ENCODE peak calls at places on chromosomes 12 and 14, in five cellular contexts. U, X, Y, F and G are unnamed samples.

GRCh38 chr12:56193025-56193578 is 3.8 kb upstream of the SMARCC2 start:
- DNase-seq in U (peak), X (peak), Y (peak), F (peak), G (peak)

GRCh38 chr12:67593041-67593870 is 55.3 kb upstream of the DYRK2 start:
- DNase-seq in U (no peak), X (no peak), Y (no peak), F (no peak), G (no peak)

GRCh38 chr14:51507556-51508511 is 143.9 kb upstream of the FRMD6 start:
- DNase-seq in U (peak), X (no peak), Y (no peak), F (no peak), G (no peak)

GRCh38 chr14:106556665-106557289 is 1030.4 kb downstream of the TMEM121 start:
- DNase-seq in U (peak), X (peak), Y (peak), F (no peak), G (peak)

GRCh38 chr12:66240106-66240820 is 51.2 kb downstream of the IRAK3 start:
- DNase-seq in U (no peak), X (no peak), Y (no peak), F (no peak), G (peak)

GRCh38 chr14:44812672-44813071 is 149.1 kb downstream of the KLHL28 start:
- DNase-seq in U (no peak), X (no peak), Y (no peak), F (no peak), G (no peak)

GRCh38 chr12:28242129-28242887 is 52.1 kb downstream of the CCDC91 start:
- DNase-seq in U (no peak), X (peak), Y (no peak), F (no peak), G (no peak)

GRCh38 chr14:86086962-86087361 is 557.0 kb downstream of the FLRT2 start:
- DNase-seq in U (no peak), X (no peak), Y (no peak), F (no peak), G (no peak)

GRCh38 chr14:54364555-54365415 is 32.0 kb upstream of the CDKN3 start:
- DNase-seq in U (no peak), X (no peak), Y (peak), F (no peak), G (no peak)

GRCh38 chr12:7141351-7142005 is 11.3 kb downstream of the CLSTN3 start:
- DNase-seq in U (no peak), X (no peak), Y (no peak), F (no peak), G (no peak)

GRCh38 chr12:72094490-72094889 is 155.8 kb downstream of the TPH2 start:
- DNase-seq in U (no peak), X (no peak), Y (no peak), F (no peak), G (no peak)

GRCh38 chr14:52248057-52248456 is 19.4 kb upstream of the PTGDR start:
- DNase-seq in U (no peak), X (no peak), Y (no peak), F (no peak), G (no peak)

GRCh38 chr14:48430805-48431204 is 755.4 kb upstream of the MDGA2 start:
- DNase-seq in U (no peak), X (no peak), Y (no peak), F (no peak), G (no peak)

GRCh38 chr14:95547626-95548327 is 12.9 kb downstream of the GLRX5 start:
- DNase-seq in U (no peak), X (no peak), Y (peak), F (no peak), G (no peak)

GRCh38 chr14:69154779-69155178 is 1.9 kb upstream of the DCAF5 start:
- DNase-seq in U (no peak), X (no peak), Y (peak), F (no peak), G (no peak)

GRCh38 chr14:42420071-42420470 is 813.4 kb downstream of the LRFN5 start:
- DNase-seq in U (no peak), X (no peak), Y (no peak), F (no peak), G (no peak)

GRCh38 chr12:117208206-117208605 is 17.9 kb upstream of the FBXO21 start:
- DNase-seq in U (no peak), X (no peak), Y (no peak), F (no peak), G (no peak)

GRCh38 chr14:105180598-105181528 is at the start of gene NUDT14:
- DNase-seq in U (peak), X (peak), Y (no peak), F (no peak), G (no peak)

GRCh38 chr12:26701604-26702215 is 131.3 kb downstream of the ITPR2 start:
- DNase-seq in U (peak), X (peak), Y (peak), F (no peak), G (no peak)

GRCh38 chr12:26319511-26319910 is 124.1 kb downstream of the SSPN start:
- DNase-seq in U (no peak), X (no peak), Y (peak), F (no peak), G (no peak)

GRCh38 chr12:110548678-110549077 is 34.4 kb downstream of the PPTC7 start:
- DNase-seq in U (no peak), X (no peak), Y (no peak), F (no peak), G (no peak)

GRCh38 chr14:65258391-65258790 is 154.1 kb upstream of the FUT8 start:
- DNase-seq in U (no peak), X (no peak), Y (peak), F (no peak), G (no peak)

GRCh38 chr14:68089146-68089715 is 269.7 kb downstream of the RAD51B start:
- DNase-seq in U (no peak), X (no peak), Y (no peak), F (no peak), G (no peak)

GRCh38 chr12:25985296-25985992 is 27.0 kb downstream of the RASSF8 start:
- DNase-seq in U (no peak), X (no peak), Y (no peak), F (no peak), G (no peak)

GRCh38 chr14:105334383-105335230 is 20.1 kb downstream of the PACS2 start:
- DNase-seq in U (no peak), X (no peak), Y (no peak), F (no peak), G (no peak)

GRCh38 chr14:61491224-61491623 is 169.8 kb downstream of the PRKCH start:
- DNase-seq in U (no peak), X (no peak), Y (peak), F (no peak), G (no peak)

GRCh38 chr12:65229441-65229840 is 49.0 kb upstream of the MSRB3 start:
- DNase-seq in U (no peak), X (no peak), Y (no peak), F (no peak), G (no peak)

GRCh38 chr14:35900741-35901140 is 74.6 kb downstream of the BRMS1L start:
- DNase-seq in U (no peak), X (no peak), Y (no peak), F (no peak), G (no peak)

GRCh38 chr12:120677765-120678473 is 9.0 kb upstream of the MLEC start:
- DNase-seq in U (no peak), X (no peak), Y (no peak), F (peak), G (peak)

GRCh38 chr14:55220230-55220629 is 28.8 kb upstream of the DLGAP5 start:
- DNase-seq in U (no peak), X (no peak), Y (no peak), F (no peak), G (no peak)

GRCh38 chr14:102140027-102140749 is 491 bp downstream of the WDR20 start:
- DNase-seq in U (peak), X (peak), Y (peak), F (no peak), G (peak)

DNA sequence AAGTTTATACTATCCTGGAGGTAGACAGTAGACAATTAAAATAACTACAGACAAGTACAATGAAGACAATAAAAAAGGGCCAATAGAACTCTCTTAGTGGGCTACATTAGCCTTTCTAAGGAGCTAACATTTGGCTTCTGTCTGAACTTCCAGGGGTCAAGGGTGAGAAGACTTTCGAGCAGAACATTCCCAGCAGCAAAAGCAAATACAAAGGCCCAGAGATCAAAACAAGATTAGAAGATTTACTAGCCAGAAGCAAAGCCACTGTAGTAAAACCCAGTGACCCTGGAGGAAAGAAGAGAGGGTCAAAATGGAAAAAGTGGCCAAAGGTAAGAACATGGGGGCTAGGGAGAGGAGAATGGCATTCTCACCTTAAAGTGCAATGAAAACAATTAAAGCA is 63.2 kb downstream of the ATP2B1 start:
- DNase-seq in U (no peak), X (no peak), Y (peak), F (no peak), G (no peak)
- TF ChIP-seq GABPA in U (no peak), X (no peak), Y (no peak), F (no peak), G (no peak)

GRCh38 chr12:48880647-48881046 is 15.0 kb upstream of the RND1 start:
- DNase-seq in U (no peak), X (no peak), Y (no peak), F (no peak), G (no peak)

GRCh38 chr12:48881652-48882324 is 16.1 kb upstream of the RND1 start:
- DNase-seq in U (no peak), X (no peak), Y (no peak), F (no peak), G (no peak)

GRCh38 chr12:48883305-48884171 is 17.9 kb upstream of the RND1 start:
- DNase-seq in U (peak), X (no peak), Y (peak), F (no peak), G (no peak)

GRCh38 chr12:48882972-48883304 is 17.3 kb upstream of the RND1 start:
- DNase-seq in U (no peak), X (no peak), Y (no peak), F (no peak), G (no peak)

GRCh38 chr12:48882325-48882687 is 16.6 kb upstream of the RND1 start:
- DNase-seq in U (no peak), X (no peak), Y (no peak), F (no peak), G (no peak)
- H3K4me3 ChIP-seq in U (no peak), X (no peak), Y (no peak), F (no peak), G (no peak)

GRCh38 chr14:38404616-38405015 is 148.7 kb upstream of the CLEC14A start:
- DNase-seq in U (no peak), X (no peak), Y (no peak), F (no peak), G (no peak)
- TF ChIP-seq REST in U (no peak), X (no peak), Y (no peak), F (no peak), G (no peak)

DNA sequence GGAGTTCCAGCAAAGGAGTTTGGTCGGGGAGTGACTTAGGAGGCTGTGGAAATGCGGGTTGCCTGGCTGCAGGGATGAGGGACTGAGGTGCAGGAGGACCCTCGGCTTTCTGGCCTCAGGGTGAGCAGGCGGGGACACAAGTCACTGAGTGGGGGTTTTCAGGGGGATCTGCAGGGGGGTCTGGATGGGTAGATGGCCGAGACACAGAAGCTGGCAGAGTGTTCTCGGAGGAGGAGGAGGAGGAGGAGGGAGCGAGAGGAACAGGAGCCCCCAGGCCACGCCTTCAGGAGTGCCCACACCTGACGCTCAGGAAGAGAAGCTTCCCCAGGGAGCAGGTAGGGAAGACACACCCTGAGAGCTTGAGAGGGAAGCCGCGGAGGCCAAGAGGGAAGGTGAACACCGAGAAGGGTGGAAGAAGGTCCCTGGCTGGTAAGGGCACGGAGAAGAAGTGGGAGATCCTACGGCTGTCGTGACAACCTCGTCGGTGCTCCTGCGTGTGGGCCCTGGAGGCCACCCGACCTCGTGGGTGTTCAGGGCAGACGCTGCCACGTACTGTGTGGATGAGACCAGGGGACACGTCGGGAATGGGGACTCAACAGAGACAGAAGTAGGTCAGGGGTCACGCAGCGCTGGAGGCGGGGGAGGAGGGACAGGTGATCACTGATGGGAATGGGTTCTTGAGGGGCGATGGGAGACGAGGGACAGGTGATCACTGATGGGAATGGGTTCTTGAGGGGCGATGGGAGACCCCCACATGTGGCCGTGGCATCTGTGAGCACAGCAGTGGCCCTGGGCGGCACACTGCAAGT is 109.4 kb downstream of the PIWIL1 start:
- DNase-seq in U (no peak), X (no peak), Y (no peak), F (no peak), G (no peak)
- TF ChIP-seq GABPA in U (no peak), X (no peak), Y (no peak), F (no peak), G (no peak)

GRCh38 chr12:39389399-39390150 is 53.3 kb downstream of the KIF21A start:
- DNase-seq in U (peak), X (no peak), Y (no peak), F (no peak), G (no peak)
- H3K4me3 ChIP-seq in U (no peak), X (no peak), Y (no peak), F (no peak), G (no peak)

GRCh38 chr12:13784504-13784903 is 196.9 kb downstream of the GRIN2B start:
- DNase-seq in U (no peak), X (no peak), Y (no peak), F (no peak), G (no peak)
- TF ChIP-seq REST in U (no peak), X (no peak), Y (no peak), F (no peak), G (no peak)

DNA sequence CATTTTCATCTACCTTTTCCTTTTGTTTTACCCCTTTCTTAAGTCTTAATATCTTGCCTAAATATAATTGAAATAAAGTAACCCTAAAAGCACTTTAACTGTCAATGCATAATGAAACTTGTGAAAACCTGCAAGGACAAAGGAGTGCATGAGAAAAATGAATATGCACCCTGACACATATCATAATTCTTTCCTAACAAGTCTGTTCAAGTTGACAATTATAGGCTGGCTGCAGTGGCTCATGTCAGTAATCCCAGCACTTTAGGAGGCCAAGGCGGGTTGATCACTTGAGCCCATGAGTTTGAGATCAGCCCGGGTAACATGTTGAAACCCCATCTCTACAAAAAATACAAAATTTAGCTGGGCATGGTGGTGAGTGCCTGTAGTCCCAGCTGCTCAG is 65.4 kb downstream of the FGD6 start:
- DNase-seq in U (no peak), X (no peak), Y (no peak), F (no peak), G (no peak)
- TF ChIP-seq GABPA in U (no peak), X (no peak), Y (no peak), F (no peak), G (no peak)

GRCh38 chr12:53065470-53065869 is 13.7 kb downstream of the SPRYD3 start:
- DNase-seq in U (no peak), X (no peak), Y (no peak), F (no peak), G (no peak)
- H3K4me3 ChIP-seq in U (no peak), X (no peak), Y (no peak), F (no peak), G (no peak)